ENCODE peak calls at places on chromosomes 16 and 17, in six cellular contexts. R is heart left ventricle, U is fibroblast of lung, P is AG04450, F is hepatocyte, Z is adrenal gland. C is an unnamed sample.

GRCh38 chr16:25051446-25052160 is 36.4 kb upstream of the ARHGAP17 start:
- DNase-seq in R (no peak), U (peak), P (no peak), F (no peak), Z (no peak), C (no peak)

GRCh38 chr17:67959510-67959909 is 36.8 kb downstream of the C17orf58 start:
- DNase-seq in R (no peak), U (no peak), P (no peak), F (peak), Z (no peak), C (no peak)

GRCh38 chr16:16010194-16010593 is 60.8 kb downstream of the ABCC1 start:
- DNase-seq in R (no peak), U (no peak), P (no peak), F (no peak), Z (no peak), C (no peak)

GRCh38 chr17:50035421-50035879 is 20.5 kb upstream of the ITGA3 start:
- DNase-seq in R (no peak), U (no peak), P (no peak), F (no peak), Z (peak), C (no peak)

GRCh38 chr16:2614761-2615191 is 67.5 kb upstream of the KCTD5 start:
- DNase-seq in R (no peak), U (no peak), P (no peak), F (no peak), Z (no peak), C (no peak)

GRCh38 chr16:30148101-30148500 is 25.1 kb upstream of the MAPK3 start:
- DNase-seq in R (no peak), U (no peak), P (no peak), F (no peak), Z (no peak), C (no peak)

GRCh38 chr17:38939987-38940386 is 14.6 kb downstream of the LASP1NB start:
- DNase-seq in R (no peak), U (no peak), P (no peak), F (no peak), Z (no peak), C (no peak)

GRCh38 chr17:73639322-73639721 is 4.9 kb downstream of the SDK2 start:
- DNase-seq in R (no peak), U (no peak), P (no peak), F (no peak), Z (no peak), C (no peak)

GRCh38 chr17:51860934-51861561 is 297.5 kb downstream of the CA10 start:
- DNase-seq in R (no peak), U (no peak), P (no peak), F (peak), Z (peak), C (peak)

GRCh38 chr16:10510279-10510678 is 70.1 kb downstream of the EMP2 start:
- DNase-seq in R (no peak), U (no peak), P (no peak), F (no peak), Z (no peak), C (no peak)

GRCh38 chr17:40450175-40450574 is 6.9 kb downstream of the IGFBP4 start:
- DNase-seq in R (no peak), U (peak), P (no peak), F (peak), Z (peak), C (peak)

GRCh38 chr17:61815863-61816523 is 47.3 kb downstream of the BRIP1 start:
- DNase-seq in R (no peak), U (no peak), P (no peak), F (peak), Z (no peak), C (no peak)

GRCh38 chr17:42329025-42329976 is 41.0 kb downstream of the STAT5A start:
- DNase-seq in R (no peak), U (peak), P (peak), F (no peak), Z (no peak), C (no peak)

DNA sequence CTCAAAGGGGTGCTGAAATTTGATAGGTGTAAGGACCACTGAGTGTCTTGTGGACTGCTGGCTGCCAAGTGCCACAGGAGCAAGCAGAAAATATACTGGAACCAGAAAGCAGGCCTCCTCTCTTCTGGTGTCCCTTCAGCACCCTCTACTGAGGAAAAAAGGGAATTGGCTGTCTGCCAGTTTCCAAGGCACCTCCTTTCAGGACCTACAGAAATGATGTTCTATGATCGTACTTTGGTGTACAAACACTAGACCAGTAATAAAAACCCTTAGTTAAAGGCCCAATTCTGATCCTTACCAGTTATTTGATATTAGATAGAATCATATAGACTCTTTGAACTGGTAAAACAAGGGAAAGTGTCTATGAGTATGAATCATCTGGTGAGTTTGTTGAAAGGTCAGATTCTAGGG is 35.8 kb upstream of the BCAS3 start:
- DNase-seq in R (peak), U (peak), P (peak), F (peak), Z (peak), C (peak)
- TF ChIP-seq CTCF in R (peak), U (peak), P (peak), F (peak), Z (peak), C (peak)

GRCh38 chr16:4303973-4304372 is 11.9 kb upstream of the GLIS2 start:
- DNase-seq in R (no peak), U (no peak), P (no peak), F (no peak), Z (no peak), C (no peak)

GRCh38 chr16:4309102-4309832 is 6.6 kb upstream of the GLIS2 start:
- DNase-seq in R (no peak), U (no peak), P (no peak), F (no peak), Z (no peak), C (no peak)

GRCh38 chr16:4306439-4307214 is 9.2 kb upstream of the GLIS2 start:
- DNase-seq in R (no peak), U (no peak), P (no peak), F (peak), Z (no peak), C (no peak)

GRCh38 chr16:4309833-4310266 is 6.0 kb upstream of the GLIS2 start:
- DNase-seq in R (no peak), U (peak), P (peak), F (peak), Z (peak), C (peak)

DNA sequence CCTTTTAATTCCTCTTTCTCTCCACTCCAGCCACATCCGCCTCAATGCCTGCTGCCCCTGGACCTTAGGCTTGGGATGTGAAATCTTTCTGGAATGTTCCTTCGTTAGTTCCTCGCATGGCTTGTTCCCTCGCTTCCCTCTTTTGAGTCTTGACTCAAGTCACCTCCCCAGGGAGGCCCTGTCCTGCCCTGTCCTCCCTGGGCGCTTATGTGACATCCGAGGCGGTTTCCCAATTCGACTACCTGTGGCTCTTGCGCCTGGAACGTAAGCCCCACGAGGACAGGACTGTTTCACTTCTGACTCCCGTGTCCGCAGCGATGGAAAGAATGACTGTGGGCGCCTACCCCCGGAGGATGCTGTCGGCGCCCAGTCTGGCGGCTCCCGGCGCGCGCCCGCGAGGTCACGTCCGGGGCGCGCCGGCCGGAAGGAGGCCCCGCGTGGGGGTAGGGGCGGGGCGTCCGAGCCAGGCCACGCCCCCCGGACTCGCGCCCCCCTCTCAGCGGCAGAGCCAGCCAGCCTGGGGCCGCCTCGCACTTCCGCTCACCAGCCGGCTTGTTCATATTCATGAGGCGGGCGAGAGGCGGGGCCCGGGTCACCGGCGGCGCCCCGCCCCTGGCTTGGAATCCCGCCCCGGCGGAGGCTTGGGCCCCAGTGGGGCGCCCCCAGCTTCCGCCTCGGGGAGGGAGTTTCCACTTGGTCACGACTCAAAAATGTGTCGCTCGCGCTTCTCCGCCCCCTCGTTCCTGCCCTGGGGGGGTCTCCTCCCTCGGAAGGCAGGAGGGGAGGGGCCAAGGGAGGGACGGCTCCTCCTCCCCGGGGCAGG is 8.4 kb upstream of the GLIS2 start:
- DNase-seq in R (peak), U (peak), P (peak), F (peak), Z (peak), C (peak)
- TF ChIP-seq CTCF in R (no peak), U (no peak), P (no peak), F (no peak), Z (no peak), C (no peak)

GRCh38 chr16:83970430-83970815 is 2.4 kb downstream of the NECAB2 start:
- DNase-seq in R (no peak), U (no peak), P (no peak), F (no peak), Z (no peak), C (no peak)

GRCh38 chr16:83971165-83972130 is 3.4 kb downstream of the NECAB2 start:
- DNase-seq in R (no peak), U (no peak), P (no peak), F (no peak), Z (no peak), C (no peak)

GRCh38 chr16:83968483-83968865 is 430 bp downstream of the NECAB2 start:
- DNase-seq in R (no peak), U (no peak), P (no peak), F (peak), Z (no peak), C (no peak)

GRCh38 chr16:83968891-83969672 is 1.0 kb downstream of the NECAB2 start:
- DNase-seq in R (no peak), U (no peak), P (no peak), F (no peak), Z (no peak), C (no peak)

GRCh38 chr16:83969771-83970429 is 1.9 kb downstream of the NECAB2 start:
- DNase-seq in R (no peak), U (no peak), P (no peak), F (no peak), Z (no peak), C (no peak)
- TF ChIP-seq CTCF in R (no peak), U (no peak), P (no peak), F (no peak), Z (no peak), C (no peak)

GRCh38 chr16:54817432-54817831 is 113.2 kb upstream of the IRX5 start:
- DNase-seq in R (no peak), U (no peak), P (no peak), F (no peak), Z (no peak), C (peak)
- TF ChIP-seq CTCF in R (peak), U (no peak), P (no peak), F (peak), Z (no peak), C (peak)

GRCh38 chr16:67015317-67015731 is 13.6 kb upstream of the CBFB start:
- DNase-seq in R (no peak), U (no peak), P (no peak), F (no peak), Z (no peak), C (no peak)
- TF ChIP-seq CTCF in R (no peak), U (no peak), P (no peak), F (no peak), Z (peak), C (no peak)

C was measured in endothelial cell.